ENCODE peak calls at places on chromosomes 4 and X, in eight cellular contexts. R is hepatocyte, U is OCI-LY7, P is neural progenitor cell, X is MM.1S, D is GM23248, Q is GM23338, Z is SK-N-SH. B is an unnamed sample.
A peak's percentile ranks its signal among the peaks of the same experiment; 100 is the strongest.

GRCh38 chrX:56800801-56801200 is 71.8 kb downstream of the NBDY start:
- DNase-seq in U (peak; percentile 65), Z (peak; percentile 5), D (no peak), X (peak; percentile 61), R (no peak), P (no peak), Q (no peak), B (no peak)

GRCh38 chrX:39967348-39967747 is 130.4 kb downstream of the BCOR start:
- DNase-seq in R (no peak), Z (no peak), U (no peak), P (no peak), D (peak; percentile 38), X (no peak), Q (no peak), B (peak; percentile 30)

GRCh38 chrX:10166731-10167149 is 10.0 kb downstream of the CLCN4 start:
- DNase-seq in U (peak; percentile 11), D (no peak), P (no peak), R (no peak), Q (no peak), X (no peak), Z (no peak), B (no peak)

GRCh38 chrX:85964744-85965143 is 82.6 kb downstream of the CHM start:
- DNase-seq in X (no peak), Z (no peak), D (peak; percentile 2), Q (no peak), P (no peak), U (no peak), R (no peak), B (no peak)

GRCh38 chr4:25859429-25860148 is 3.2 kb downstream of the SEL1L3 start:
- DNase-seq in D (no peak), P (no peak), U (peak; percentile 80), X (peak; percentile 61), R (no peak), Q (no peak), Z (peak; percentile 31), B (no peak)

GRCh38 chr4:26218677-26219181 is 102.1 kb upstream of the RBPJ start:
- DNase-seq in U (no peak), Z (peak; percentile 56), Q (no peak), P (no peak), X (no peak), R (no peak), D (peak; percentile 19), B (no peak)

GRCh38 chr4:139209470-139210063 is 32.5 kb upstream of the ELF2 start:
- DNase-seq in U (no peak), R (no peak), Z (no peak), D (no peak), P (no peak), Q (no peak), X (peak; percentile 75), B (no peak)

GRCh38 chr4:29277381-29277780 is 1442.8 kb upstream of the PCDH7 start:
- DNase-seq in U (no peak), X (no peak), Q (no peak), P (no peak), D (no peak), R (no peak), Z (no peak), B (peak; percentile 75)

GRCh38 chrX:98141466-98141865 is 1257.8 kb downstream of the RPA4 start:
- DNase-seq in R (no peak), Z (no peak), U (no peak), D (no peak), P (peak; percentile 44), X (no peak), Q (peak; percentile 35), B (no peak)

GRCh38 chrX:46922601-46923000 is 10.4 kb downstream of the JADE3 start:
- DNase-seq in U (no peak), X (no peak), Q (no peak), R (no peak), P (no peak), Z (no peak), D (peak; percentile 13), B (no peak)

GRCh38 chr4:139587452-139587851 is 31.4 kb upstream of the SETD7 start:
- DNase-seq in U (no peak), X (no peak), Q (no peak), D (peak; percentile 18), P (no peak), R (no peak), Z (no peak), B (no peak)

GRCh38 chr4:45679411-45679810 is 444.4 kb downstream of the GABRG1 start:
- DNase-seq in U (no peak), Q (no peak), X (no peak), R (no peak), Z (no peak), P (no peak), D (no peak), B (no peak)
- H3K4me3 ChIP-seq in U (no peak overlapping the region), Q (no peak overlapping the region), X (no peak overlapping the region), R (no peak overlapping the region), Z (no peak overlapping the region), P (no peak overlapping the region), D (no peak overlapping the region), B (no peak overlapping the region)

DNA sequence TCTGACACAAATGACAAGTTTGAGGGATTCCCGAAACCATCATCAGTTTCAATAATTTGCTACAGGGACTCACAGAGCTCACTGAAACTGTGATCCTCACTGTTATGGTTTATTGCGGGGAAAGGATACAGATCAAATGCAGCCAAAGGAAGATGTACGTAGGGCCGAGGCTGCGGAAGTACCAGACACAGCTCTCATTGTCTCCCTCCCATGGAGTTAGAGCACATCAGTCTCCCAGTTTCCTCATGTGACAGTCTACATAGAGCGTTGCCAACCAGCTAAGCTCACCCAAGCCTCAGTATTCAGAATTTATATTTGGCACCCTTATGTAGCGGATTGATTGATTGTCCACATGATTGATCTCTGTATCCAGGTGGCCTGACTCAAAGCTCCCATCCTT is 137.8 kb upstream of the TENM3 start:
- DNase-seq in R (no peak), X (no peak), P (no peak), D (no peak), U (no peak), Q (no peak), Z (no peak), B (no peak)
- TF ChIP-seq EZH2phosphoT487 in R (no peak), X (no peak), P (no peak), D (no peak), U (no peak), Q (no peak), Z (no peak), B (no peak)

GRCh38 chr4:110631582-110632505 is 9.0 kb upstream of the PITX2 start:
- DNase-seq in R (peak; percentile 93), D (peak; percentile 28), Z (peak; percentile 89), P (peak; percentile 94), U (peak; percentile 83), X (peak; percentile 32), Q (peak; percentile 93), B (peak; percentile 80)
- H3K4me3 ChIP-seq in R (peak overlapping the region; percentile 38), D (no peak overlapping the region), Z (peak overlapping the region; percentile 58), P (peak overlapping the region; percentile 57), U (peak overlapping the region; percentile 46), X (no peak overlapping the region), Q (peak overlapping the region; percentile 83), B (peak overlapping the region; percentile 61)

DNA sequence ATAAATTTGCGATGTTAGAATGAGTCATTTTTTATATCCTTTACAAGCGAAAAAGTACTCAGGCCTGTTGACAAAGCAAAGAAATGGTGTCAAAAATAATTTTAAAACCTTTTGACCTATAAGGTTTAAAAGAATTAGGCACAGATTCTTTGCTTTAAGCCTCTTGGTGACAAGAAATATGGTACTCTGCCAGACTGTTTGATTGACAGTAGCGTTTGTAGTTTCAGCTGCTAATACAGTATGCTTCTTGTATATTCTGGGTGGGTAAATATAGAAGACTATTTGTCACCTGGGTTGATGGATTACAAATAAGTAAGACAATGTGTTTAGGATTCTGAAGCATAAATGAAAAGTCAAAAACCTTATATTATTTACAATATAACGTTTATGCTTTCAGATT is 193.1 kb upstream of the PITX2 start:
- DNase-seq in U (no peak), X (no peak), P (no peak), R (no peak), Q (no peak), D (no peak), Z (no peak), B (no peak)
- TF ChIP-seq EZH2phosphoT487 in U (no peak), X (no peak), P (no peak), R (no peak), Q (no peak), D (no peak), Z (no peak), B (no peak)

GRCh38 chrX:2497961-2498780 is 2.6 kb downstream of the DHRSX start:
- DNase-seq in Q (no peak), P (no peak), U (no peak), X (no peak), D (peak; percentile 55), Z (no peak), R (peak; percentile 66), B (no peak)

GRCh38 chrX:2500091-2500680 is 590 bp downstream of the DHRSX start:
- DNase-seq in Z (peak; percentile 84), Q (peak; percentile 64), U (peak; percentile 62), X (peak; percentile 7), P (peak; percentile 71), R (peak; percentile 61), D (peak; percentile 89), B (peak; percentile 52)

GRCh38 chrX:2499507-2499906 is 1.3 kb downstream of the DHRSX start:
- DNase-seq in X (no peak), Q (no peak), Z (no peak), D (no peak), U (no peak), R (no peak), P (no peak), B (no peak)

GRCh38 chrX:2500681-2501151 is at the start of the genes DHRSX and ZBED1:
- DNase-seq in U (peak; percentile 69), X (peak; percentile 27), Q (no peak), P (peak; percentile 84), D (peak; percentile 73), Z (peak; percentile 90), R (peak; percentile 75), B (peak; percentile 9)

DNA sequence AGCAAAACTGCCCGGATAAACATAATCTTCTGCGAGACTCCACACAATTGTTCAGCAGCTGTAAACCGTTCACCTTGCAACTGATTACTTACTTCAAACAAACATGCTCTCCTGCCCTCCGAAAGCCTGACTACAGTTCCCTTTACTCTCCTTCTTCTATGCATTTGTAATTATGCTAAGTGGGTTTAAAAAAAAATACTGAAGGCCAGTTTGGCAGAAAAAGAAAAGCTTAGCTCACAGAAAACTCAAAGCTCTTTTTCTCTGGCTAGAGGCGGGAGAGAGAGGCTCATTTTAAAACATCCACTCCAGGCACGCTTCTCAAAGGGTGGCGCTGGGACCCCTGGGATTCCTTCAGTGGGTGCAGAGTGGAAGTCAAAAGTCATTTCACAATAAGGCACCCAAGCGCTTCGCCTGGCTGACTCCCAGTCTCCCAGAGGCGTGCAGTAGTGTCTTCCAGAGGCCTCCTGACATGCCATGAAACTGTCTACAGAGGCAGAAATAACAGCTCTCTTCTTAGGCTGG is 1.9 kb downstream of the DHRSX start:
- DNase-seq in Z (no peak), D (peak; percentile 58), Q (peak; percentile 49), X (no peak), U (peak; percentile 48), P (peak; percentile 71), R (peak; percentile 44), B (no peak)
- H3K4me3 ChIP-seq in Z (peak overlapping the region; percentile 92), D (peak overlapping the region; percentile 91), Q (peak overlapping the region; percentile 80), X (no peak overlapping the region), U (peak overlapping the region; percentile 86), P (peak overlapping the region; percentile 96), R (peak overlapping the region; percentile 96), B (peak overlapping the region; percentile 81)

B was measured in PC-3.